ENCODE peak calls at places on chromosomes 1 and 21, in four cellular contexts. M, L, P and X are unnamed samples.

GRCh38 chr1:156608036-156608674 is 6.9 kb upstream of the GPATCH4 start:
- DNase-seq in M (peak), L (peak), P (peak), X (no peak)

GRCh38 chr1:246113555-246114095 is 393.5 kb downstream of the SMYD3 start:
- DNase-seq in M (no peak), L (no peak), P (no peak), X (no peak)

GRCh38 chr1:43206721-43207228 is 34.6 kb downstream of the CFAP57 start:
- DNase-seq in M (no peak), L (peak), P (no peak), X (no peak)

GRCh38 chr1:20357796-20358195 is 67.1 kb downstream of the VWA5B1 start:
- DNase-seq in M (no peak), L (no peak), P (no peak), X (no peak)

GRCh38 chr21:28220670-28221069 is 772.0 kb downstream of the LTN1 start:
- DNase-seq in M (no peak), L (no peak), P (no peak), X (no peak)

GRCh38 chr1:210722410-210723081 is 393.8 kb downstream of the HHAT start:
- DNase-seq in M (no peak), L (no peak), P (no peak), X (no peak)

GRCh38 chr1:228082975-228083870 is 715 bp downstream of the ARF1 start:
- DNase-seq in M (no peak), L (peak), P (no peak), X (no peak)

GRCh38 chr1:161172776-161173376 is 4.4 kb downstream of the B4GALT3 start:
- DNase-seq in M (no peak), L (no peak), P (no peak), X (no peak)

GRCh38 chr1:224784606-224785328 is 144.7 kb upstream of the DNAH14 start:
- DNase-seq in M (no peak), L (no peak), P (no peak), X (no peak)

GRCh38 chr1:94299627-94300552 is 62.5 kb upstream of the ARHGAP29 start:
- DNase-seq in M (no peak), L (peak), P (no peak), X (no peak)

GRCh38 chr21:18155508-18156193 is 89.0 kb upstream of the CHODL start:
- DNase-seq in M (no peak), L (no peak), P (no peak), X (no peak)

GRCh38 chr1:109573785-109574184 is 25.4 kb downstream of the GNAI3 start:
- DNase-seq in M (no peak), L (no peak), P (no peak), X (no peak)

GRCh38 chr1:230735447-230735846 is 11.7 kb upstream of the CAPN9 start:
- DNase-seq in M (no peak), L (peak), P (no peak), X (no peak)

GRCh38 chr1:10904396-10905358 is 107.8 kb upstream of the TARDBP start:
- DNase-seq in M (no peak), L (no peak), P (no peak), X (no peak)

GRCh38 chr1:68081775-68082283 is 31.4 kb upstream of the DIRAS3 start:
- DNase-seq in M (no peak), L (no peak), P (no peak), X (no peak)

GRCh38 chr21:26659181-26659580 is 86.1 kb upstream of the CYYR1 start:
- DNase-seq in M (no peak), L (no peak), P (no peak), X (no peak)

GRCh38 chr1:233668725-233669294 is 54.9 kb downstream of the KCNK1 start:
- DNase-seq in M (no peak), L (no peak), P (no peak), X (peak)

GRCh38 chr1:229828461-229828860 is 202.4 kb downstream of the URB2 start:
- DNase-seq in M (no peak), L (no peak), P (no peak), X (no peak)

GRCh38 chr1:180131510-180131909 is 23.2 kb upstream of the QSOX1 start:
- DNase-seq in M (no peak), L (peak), P (no peak), X (no peak)

GRCh38 chr1:196366817-196367495 is 241.3 kb downstream of the KCNT2 start:
- DNase-seq in M (no peak), L (no peak), P (no peak), X (no peak)

GRCh38 chr1:13699510-13699909 is 478 bp upstream of the PRDM2 start:
- DNase-seq in M (no peak), L (no peak), P (no peak), X (no peak)

GRCh38 chr1:23590058-23590783 is 30.9 kb upstream of the ID3 start:
- DNase-seq in M (no peak), L (no peak), P (peak), X (no peak)

GRCh38 chr1:244154882-244155531 is 103.9 kb downstream of the ZBTB18 start:
- DNase-seq in M (no peak), L (peak), P (no peak), X (no peak)

GRCh38 chr1:20383631-20384030 is 93.0 kb downstream of the VWA5B1 start:
- DNase-seq in M (no peak), L (no peak), P (no peak), X (no peak)

GRCh38 chr1:212782422-212783154 is 9.0 kb downstream of the NSL1 start:
- DNase-seq in M (no peak), L (peak), P (no peak), X (no peak)

GRCh38 chr1:10765734-10766478 is 30.5 kb downstream of the CASZ1 start:
- DNase-seq in M (no peak), L (no peak), P (no peak), X (no peak)

GRCh38 chr21:41779659-41780058 is 12.8 kb upstream of the RIPK4 start:
- DNase-seq in M (no peak), L (no peak), P (no peak), X (no peak)

GRCh38 chr1:192635939-192636338 is at the start of gene RGS13:
- DNase-seq in M (no peak), L (no peak), P (no peak), X (no peak)

GRCh38 chr1:159144571-159144970 is 26.8 kb upstream of the CADM3 start:
- DNase-seq in M (no peak), L (no peak), P (no peak), X (no peak)

GRCh38 chr1:170200665-170201397 is 55.1 kb downstream of the NTMT2 start:
- DNase-seq in M (no peak), L (no peak), P (no peak), X (no peak)

GRCh38 chr21:43375827-43376795 is 50.8 kb downstream of the SIK1 start:
- DNase-seq in M (no peak), L (no peak), P (no peak), X (no peak)

GRCh38 chr1:1563688-1564087 is 11.0 kb downstream of the SSU72 start:
- DNase-seq in M (no peak), L (no peak), P (no peak), X (no peak)

GRCh38 chr21:46114963-46115362 is 17.1 kb downstream of the COL6A2 start:
- DNase-seq in M (no peak), L (no peak), P (no peak), X (no peak)